ENCODE peak calls at places on chromosomes 12 and 14, in nine cellular contexts. K is HCT116, Q is heart left ventricle, A is IMR-90, C is ovary, R is transverse colon, B is prostate gland, H is esophagus squamous epithelium, Y is uterus. F is an unnamed sample.
A peak's percentile ranks its signal among the peaks of the same experiment; 100 is the strongest.

GRCh38 chr14:40417777-40418401 is 985.7 kb upstream of the FBXO33 start:
- DNase-seq in K (peak; percentile 29), Q (no peak), A (no peak), C (no peak), R (no peak), B (no peak), H (no peak), Y (no peak), F (no peak)

GRCh38 chr14:56197150-56197549 is 78.9 kb downstream of the PELI2 start:
- DNase-seq in K (no peak), Q (no peak), A (no peak), C (no peak), R (no peak), B (no peak), H (no peak), Y (no peak), F (no peak)

GRCh38 chr12:57086951-57087688 is 1.8 kb upstream of the NAB2 start:
- DNase-seq in K (peak; percentile 77), Q (peak; percentile 93), A (peak; percentile 93), C (peak; percentile 96), R (peak; percentile 89), B (peak; percentile 90), H (peak; percentile 61), Y (peak; percentile 96), F (peak; percentile 95)

GRCh38 chr12:117347588-117347987 is 13.8 kb downstream of the NOS1 start:
- DNase-seq in K (no peak), Q (no peak), A (no peak), C (no peak), R (no peak), B (no peak), H (no peak), Y (no peak), F (no peak)

GRCh38 chr14:99840265-99840664 is 47.1 kb downstream of the EML1 start:
- DNase-seq in K (no peak), Q (no peak), A (no peak), C (no peak), R (no peak), B (no peak), H (no peak), Y (no peak), F (no peak)

GRCh38 chr14:92471919-92472318 is 41.7 kb upstream of the RIN3 start:
- DNase-seq in K (peak; percentile 62), Q (no peak), A (peak; percentile 93), C (no peak), R (peak; percentile 15), B (no peak), H (no peak), Y (no peak), F (no peak)

GRCh38 chr12:12379831-12380730 is 23.2 kb downstream of the BORCS5 start:
- DNase-seq in K (no peak), Q (no peak), A (no peak), C (no peak), R (no peak), B (no peak), H (no peak), Y (no peak), F (no peak)

GRCh38 chr12:26767865-26768264 is 65.1 kb downstream of the ITPR2 start:
- DNase-seq in K (no peak), Q (no peak), A (no peak), C (no peak), R (no peak), B (no peak), H (no peak), Y (no peak), F (no peak)

GRCh38 chr12:95574799-95575452 is 23.6 kb upstream of the USP44 start:
- DNase-seq in K (peak; percentile 49), Q (no peak), A (peak; percentile 64), C (no peak), R (no peak), B (no peak), H (no peak), Y (no peak), F (no peak)

GRCh38 chr12:16048511-16048910 is 137.4 kb downstream of the DERA start:
- DNase-seq in K (no peak), Q (no peak), A (no peak), C (no peak), R (no peak), B (no peak), H (no peak), Y (no peak), F (no peak)

GRCh38 chr12:95646781-95647184 is 95.5 kb upstream of the USP44 start:
- DNase-seq in K (no peak), Q (no peak), A (peak; percentile 84), C (no peak), R (no peak), B (no peak), H (no peak), Y (no peak), F (no peak)

GRCh38 chr14:76599556-76599955 is 161.7 kb upstream of the VASH1 start:
- DNase-seq in K (no peak), Q (no peak), A (no peak), C (no peak), R (no peak), B (no peak), H (no peak), Y (no peak), F (no peak)

DNA sequence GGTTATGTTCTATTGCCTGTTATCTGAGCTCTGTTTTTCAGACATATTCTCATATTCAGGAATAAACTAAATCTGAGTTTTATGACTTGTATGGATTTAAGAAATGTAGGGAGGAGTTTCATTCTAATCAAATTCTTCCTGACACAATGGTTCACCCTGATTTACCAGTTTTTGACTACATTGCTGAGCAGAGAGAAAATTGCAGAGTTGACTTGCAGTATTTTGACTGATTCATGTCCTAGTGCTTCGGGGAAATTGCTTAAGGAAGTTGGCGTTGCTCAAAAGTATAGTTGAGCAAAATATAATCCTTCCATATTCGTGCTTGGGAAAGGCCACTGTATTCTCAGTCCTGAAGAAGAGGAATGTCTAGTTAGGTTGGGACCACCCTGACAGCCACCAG is 1.2 kb upstream of the TWF1 start:
- DNase-seq in K (no peak), Q (no peak), A (no peak), C (no peak), R (no peak), B (no peak), H (no peak), Y (no peak), F (no peak)
- H3K27ac ChIP-seq in K (no peak overlapping the region), Q (no peak overlapping the region), A (no peak overlapping the region), C (no peak overlapping the region), R (peak overlapping the region; percentile 98), B (no peak overlapping the region), H (peak overlapping the region; percentile 91), Y (peak overlapping the region; percentile 96), F (no peak overlapping the region)

DNA sequence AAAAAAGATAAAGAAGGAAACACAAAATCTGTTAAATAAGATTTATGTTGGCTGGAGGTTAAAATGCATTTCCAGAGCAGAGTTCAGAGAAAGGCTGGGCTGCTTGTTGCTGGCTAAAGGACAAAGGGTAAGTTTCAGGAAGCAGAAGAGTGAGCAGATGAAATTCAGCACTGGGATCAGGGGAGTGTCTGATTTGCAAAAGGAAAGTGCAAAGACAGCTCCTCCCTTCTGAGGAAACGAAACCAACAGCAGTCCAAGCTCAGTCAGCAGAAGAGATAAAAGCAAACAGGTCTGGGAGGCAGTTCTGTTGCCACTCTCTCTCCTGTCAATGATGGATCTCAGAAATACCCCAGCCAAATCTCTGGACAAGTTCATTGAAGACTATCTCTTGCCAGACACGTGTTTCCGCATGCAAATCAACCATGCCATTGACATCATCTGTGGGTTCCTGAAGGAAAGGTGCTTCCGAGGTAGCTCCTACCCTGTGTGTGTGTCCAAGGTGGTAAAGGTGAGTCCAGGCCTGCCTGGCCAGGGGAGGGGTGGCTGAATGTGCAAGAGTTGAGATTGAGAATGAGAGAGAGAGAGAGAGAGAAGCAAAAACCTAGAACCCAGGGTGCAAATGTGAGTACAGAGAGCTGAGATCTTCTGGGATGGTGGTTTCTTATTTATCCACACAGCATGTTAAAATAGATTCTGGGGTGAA is at the start of gene OAS1:
- DNase-seq in K (no peak), Q (peak; percentile 49), A (peak; percentile 22), C (peak; percentile 20), R (peak; percentile 68), B (peak; percentile 59), H (no peak), Y (peak; percentile 28), F (no peak)
- TF ChIP-seq POLR2A in K (no peak), Q (no peak), A (no peak), C (no peak), R (peak; percentile 81), B (peak; percentile 38), H (peak; percentile 69), Y (no peak), F (no peak)

GRCh38 chr12:102437511-102437910 is 42.9 kb downstream of the IGF1 start:
- DNase-seq in K (no peak), Q (no peak), A (no peak), C (no peak), R (no peak), B (no peak), H (no peak), Y (no peak), F (no peak)
- H3K27ac ChIP-seq in K (no peak overlapping the region), Q (no peak overlapping the region), A (no peak overlapping the region), C (no peak overlapping the region), R (no peak overlapping the region), B (no peak overlapping the region), H (no peak overlapping the region), Y (peak overlapping the region; percentile 29), F (no peak overlapping the region)

GRCh38 chr12:66239295-66239694 is 50.3 kb downstream of the IRAK3 start:
- DNase-seq in K (no peak), Q (no peak), A (no peak), C (no peak), R (no peak), B (no peak), H (no peak), Y (no peak), F (no peak)
- TF ChIP-seq POLR2A in K (no peak), Q (no peak), A (no peak), C (no peak), R (no peak), B (no peak), H (no peak), Y (no peak), F (no peak)

GRCh38 chr14:102229071-102229738 is 75.8 kb downstream of the MOK start:
- DNase-seq in K (no peak), Q (no peak), A (no peak), C (no peak), R (no peak), B (no peak), H (no peak), Y (no peak), F (no peak)
- H3K27ac ChIP-seq in K (no peak overlapping the region), Q (no peak overlapping the region), A (no peak overlapping the region), C (no peak overlapping the region), R (no peak overlapping the region), B (no peak overlapping the region), H (no peak overlapping the region), Y (no peak overlapping the region), F (no peak overlapping the region)

GRCh38 chr14:51386983-51387730 is 147.1 kb downstream of the TMX1 start:
- DNase-seq in K (no peak), Q (no peak), A (no peak), C (no peak), R (no peak), B (no peak), H (no peak), Y (no peak), F (no peak)
- TF ChIP-seq POLR2A in K (no peak), Q (no peak), A (no peak), C (no peak), R (no peak), B (no peak), H (no peak), Y (no peak), F (no peak)

GRCh38 chr12:106645074-106645421 is 62.2 kb downstream of the RFX4 start:
- DNase-seq in K (no peak), Q (peak; percentile 19), A (no peak), C (no peak), R (peak; percentile 60), B (peak; percentile 92), H (no peak), Y (no peak), F (peak; percentile 83)
- H3K27ac ChIP-seq in K (no peak overlapping the region), Q (no peak overlapping the region), A (no peak overlapping the region), C (no peak overlapping the region), R (no peak overlapping the region), B (peak overlapping the region; percentile 42), H (no peak overlapping the region), Y (no peak overlapping the region), F (peak overlapping the region; percentile 76)